ENCODE peak calls at places on chromosomes 1 and 21, in eight cellular contexts. One of them, this sample, is unnamed.

GRCh38 chr1:172708452-172708851 is 49.5 kb downstream of the FASLG start:
- DNase-seq in AG04450: no peak
- DNase-seq in right lobe of liver: no peak
- DNase-seq in adrenal gland: no peak
- DNase-seq in mesenchymal stem cell: no peak
- DNase-seq in tibial nerve: no peak
- DNase-seq in small intestine: no peak
- DNase-seq in CD8-positive, alpha-beta memory T cell: no peak
- DNase-seq in this sample: no peak

GRCh38 chr1:167977245-167977644 is 40.4 kb upstream of the MPC2 start:
- DNase-seq in small intestine: no peak
- DNase-seq in right lobe of liver: no peak
- DNase-seq in mesenchymal stem cell: no peak
- DNase-seq in CD8-positive, alpha-beta memory T cell: no peak
- DNase-seq in AG04450: no peak
- DNase-seq in adrenal gland: no peak
- DNase-seq in tibial nerve: no peak
- DNase-seq in this sample: no peak

GRCh38 chr21:29504751-29505321 is 206.1 kb downstream of the BACH1 start:
- DNase-seq in AG04450: peak; percentile 8
- DNase-seq in tibial nerve: no peak
- DNase-seq in mesenchymal stem cell: no peak
- DNase-seq in small intestine: no peak
- DNase-seq in adrenal gland: no peak
- DNase-seq in CD8-positive, alpha-beta memory T cell: no peak
- DNase-seq in right lobe of liver: no peak
- DNase-seq in this sample: no peak

GRCh38 chr1:192399161-192399560 is 82.4 kb downstream of the RGS21 start:
- DNase-seq in right lobe of liver: no peak
- DNase-seq in adrenal gland: no peak
- DNase-seq in CD8-positive, alpha-beta memory T cell: no peak
- DNase-seq in mesenchymal stem cell: no peak
- DNase-seq in tibial nerve: no peak
- DNase-seq in small intestine: peak; percentile 12
- DNase-seq in AG04450: no peak
- DNase-seq in this sample: no peak

GRCh38 chr1:20885121-20885520 is 98.0 kb upstream of the HP1BP3 start:
- DNase-seq in mesenchymal stem cell: peak; percentile 60
- DNase-seq in adrenal gland: no peak
- DNase-seq in AG04450: no peak
- DNase-seq in tibial nerve: no peak
- DNase-seq in small intestine: no peak
- DNase-seq in CD8-positive, alpha-beta memory T cell: no peak
- DNase-seq in right lobe of liver: peak; percentile 25
- DNase-seq in this sample: peak; percentile 6

GRCh38 chr1:59412705-59413326 is 115.9 kb downstream of the FGGY start:
- DNase-seq in tibial nerve: no peak
- DNase-seq in small intestine: no peak
- DNase-seq in adrenal gland: no peak
- DNase-seq in AG04450: no peak
- DNase-seq in right lobe of liver: no peak
- DNase-seq in CD8-positive, alpha-beta memory T cell: no peak
- DNase-seq in mesenchymal stem cell: no peak
- DNase-seq in this sample: no peak

GRCh38 chr1:205077934-205078311 is 6.3 kb downstream of the TMEM81 start:
- DNase-seq in AG04450: no peak
- DNase-seq in CD8-positive, alpha-beta memory T cell: no peak
- DNase-seq in small intestine: no peak
- DNase-seq in mesenchymal stem cell: no peak
- DNase-seq in adrenal gland: no peak
- DNase-seq in tibial nerve: no peak
- DNase-seq in right lobe of liver: no peak
- DNase-seq in this sample: no peak

GRCh38 chr1:26838474-26839338 is 12.2 kb downstream of the ZDHHC18 start:
- DNase-seq in AG04450: no peak
- DNase-seq in right lobe of liver: no peak
- DNase-seq in small intestine: no peak
- DNase-seq in tibial nerve: no peak
- DNase-seq in adrenal gland: peak; percentile 55
- DNase-seq in CD8-positive, alpha-beta memory T cell: peak; percentile 65
- DNase-seq in mesenchymal stem cell: peak; percentile 64
- DNase-seq in this sample: no peak

GRCh38 chr1:228445867-228446584 is 29.4 kb upstream of the TRIM17 start:
- DNase-seq in small intestine: no peak
- DNase-seq in CD8-positive, alpha-beta memory T cell: no peak
- DNase-seq in AG04450: no peak
- DNase-seq in mesenchymal stem cell: peak; percentile 90
- DNase-seq in adrenal gland: no peak
- DNase-seq in right lobe of liver: no peak
- DNase-seq in tibial nerve: peak; percentile 31
- DNase-seq in this sample: no peak

GRCh38 chr1:228440761-228441500 is 24.3 kb upstream of the TRIM17 start:
- DNase-seq in AG04450: no peak
- DNase-seq in right lobe of liver: no peak
- DNase-seq in adrenal gland: no peak
- DNase-seq in mesenchymal stem cell: no peak
- DNase-seq in tibial nerve: no peak
- DNase-seq in small intestine: no peak
- DNase-seq in CD8-positive, alpha-beta memory T cell: no peak
- DNase-seq in this sample: no peak

GRCh38 chr1:228446849-228447248 is 30.2 kb upstream of the TRIM17 start:
- DNase-seq in small intestine: no peak
- DNase-seq in mesenchymal stem cell: no peak
- DNase-seq in right lobe of liver: no peak
- DNase-seq in adrenal gland: no peak
- DNase-seq in CD8-positive, alpha-beta memory T cell: no peak
- DNase-seq in AG04450: no peak
- DNase-seq in tibial nerve: no peak
- DNase-seq in this sample: no peak

GRCh38 chr1:228445524-228445866 is 28.8 kb upstream of the TRIM17 start:
- DNase-seq in right lobe of liver: no peak
- DNase-seq in AG04450: no peak
- DNase-seq in mesenchymal stem cell: no peak
- DNase-seq in CD8-positive, alpha-beta memory T cell: no peak
- DNase-seq in adrenal gland: no peak
- DNase-seq in tibial nerve: no peak
- DNase-seq in small intestine: no peak
- DNase-seq in this sample: no peak

DNA sequence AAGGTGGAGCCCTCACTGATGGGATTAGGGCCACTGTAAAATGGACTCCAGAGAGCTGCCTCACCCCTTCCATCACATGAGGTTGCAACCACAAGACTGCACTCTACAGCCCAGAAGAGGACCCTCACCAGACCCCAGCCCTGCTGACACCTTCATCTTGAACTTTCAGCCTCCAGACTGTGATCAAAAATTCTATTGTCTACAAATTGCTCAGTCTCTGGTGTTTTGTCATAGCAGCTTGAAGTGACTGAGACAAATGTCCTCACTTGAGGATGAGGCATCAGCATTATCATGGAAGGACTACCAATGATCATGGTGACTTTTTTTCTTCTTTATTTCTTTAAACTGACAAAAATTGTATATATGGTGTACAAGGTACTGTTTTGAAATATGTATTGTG is 26.7 kb upstream of the TRIM17 start:
- DNase-seq in small intestine: no peak
- DNase-seq in CD8-positive, alpha-beta memory T cell: no peak
- DNase-seq in tibial nerve: no peak
- DNase-seq in AG04450: no peak
- DNase-seq in mesenchymal stem cell: no peak
- DNase-seq in adrenal gland: no peak
- DNase-seq in right lobe of liver: no peak
- DNase-seq in this sample: no peak
- H3K27me3 ChIP-seq in small intestine: peaks cover 14% of the 10 kb centered on the region
- H3K27me3 ChIP-seq in CD8-positive, alpha-beta memory T cell: peaks cover 29% of the 10 kb centered on the region
- H3K27me3 ChIP-seq in tibial nerve: peaks cover 96% of the 10 kb centered on the region
- H3K27me3 ChIP-seq in AG04450: peaks cover 28% of the 10 kb centered on the region
- H3K27me3 ChIP-seq in mesenchymal stem cell: peaks cover 69% of the 10 kb centered on the region
- H3K27me3 ChIP-seq in adrenal gland: peaks cover 15% of the 10 kb centered on the region
- H3K27me3 ChIP-seq in right lobe of liver: peaks cover 22% of the 10 kb centered on the region
- H3K27me3 ChIP-seq in this sample: peaks cover 33% of the 10 kb centered on the region

DNA sequence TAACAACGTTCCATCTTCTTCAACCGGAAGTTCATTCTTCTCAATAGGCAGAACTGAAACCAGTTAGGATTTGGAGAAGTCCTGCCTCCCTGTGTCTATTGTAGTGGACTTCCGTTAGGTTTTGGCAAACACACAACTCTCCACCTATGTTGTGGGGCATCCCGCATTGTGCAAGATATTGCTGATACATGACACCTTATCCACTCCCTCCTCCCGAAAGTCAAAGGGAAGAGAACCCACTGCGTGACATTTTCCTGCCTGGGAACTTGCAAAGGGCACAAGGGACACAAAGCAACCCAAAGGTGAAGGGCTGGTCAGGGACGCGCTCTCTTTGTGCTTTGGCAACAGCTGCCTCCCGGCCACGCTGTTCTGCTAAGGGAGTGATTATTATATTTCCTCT is 164.8 kb downstream of the TPR start:
- DNase-seq in small intestine: no peak
- DNase-seq in mesenchymal stem cell: no peak
- DNase-seq in adrenal gland: no peak
- DNase-seq in CD8-positive, alpha-beta memory T cell: no peak
- DNase-seq in AG04450: no peak
- DNase-seq in tibial nerve: no peak
- DNase-seq in right lobe of liver: no peak
- DNase-seq in this sample: no peak
- H3K27ac ChIP-seq in small intestine: no peak overlapping the region
- H3K27ac ChIP-seq in mesenchymal stem cell: no peak overlapping the region
- H3K27ac ChIP-seq in adrenal gland: no peak overlapping the region
- H3K27ac ChIP-seq in CD8-positive, alpha-beta memory T cell: no peak overlapping the region
- H3K27ac ChIP-seq in AG04450: no peak overlapping the region
- H3K27ac ChIP-seq in tibial nerve: no peak overlapping the region
- H3K27ac ChIP-seq in right lobe of liver: no peak overlapping the region
- H3K27ac ChIP-seq in this sample: no peak overlapping the region

DNA sequence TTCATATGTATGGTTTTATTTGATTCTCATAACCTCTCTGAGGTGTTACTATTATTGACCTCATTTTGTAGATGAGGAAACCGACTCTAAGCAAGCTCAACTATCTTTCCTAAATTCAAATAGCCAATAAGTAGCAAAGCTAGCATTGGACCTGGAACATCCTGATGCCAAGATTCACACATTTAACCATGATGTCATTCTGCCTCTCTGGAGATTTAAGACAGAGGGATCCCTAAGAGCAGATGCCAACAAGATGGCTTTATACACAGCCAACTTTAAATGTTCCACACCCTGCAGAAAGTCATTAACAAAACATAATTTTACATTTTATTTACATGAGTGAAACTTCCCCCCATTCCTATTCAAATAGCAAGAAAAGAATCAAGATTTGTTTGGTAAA is 7.4 kb upstream of the VAV3 start:
- DNase-seq in tibial nerve: no peak
- DNase-seq in AG04450: no peak
- DNase-seq in CD8-positive, alpha-beta memory T cell: no peak
- DNase-seq in adrenal gland: no peak
- DNase-seq in small intestine: no peak
- DNase-seq in right lobe of liver: no peak
- DNase-seq in mesenchymal stem cell: no peak
- DNase-seq in this sample: no peak
- H3K27me3 ChIP-seq in tibial nerve: no peaks in the 10 kb centered on the region
- H3K27me3 ChIP-seq in AG04450: no peaks in the 10 kb centered on the region
- H3K27me3 ChIP-seq in CD8-positive, alpha-beta memory T cell: no peaks in the 10 kb centered on the region
- H3K27me3 ChIP-seq in adrenal gland: no peaks in the 10 kb centered on the region
- H3K27me3 ChIP-seq in small intestine: no peaks in the 10 kb centered on the region
- H3K27me3 ChIP-seq in right lobe of liver: no peaks in the 10 kb centered on the region
- H3K27me3 ChIP-seq in mesenchymal stem cell: peaks cover 6% of the 10 kb centered on the region
- H3K27me3 ChIP-seq in this sample: peaks cover 24% of the 10 kb centered on the region

DNA sequence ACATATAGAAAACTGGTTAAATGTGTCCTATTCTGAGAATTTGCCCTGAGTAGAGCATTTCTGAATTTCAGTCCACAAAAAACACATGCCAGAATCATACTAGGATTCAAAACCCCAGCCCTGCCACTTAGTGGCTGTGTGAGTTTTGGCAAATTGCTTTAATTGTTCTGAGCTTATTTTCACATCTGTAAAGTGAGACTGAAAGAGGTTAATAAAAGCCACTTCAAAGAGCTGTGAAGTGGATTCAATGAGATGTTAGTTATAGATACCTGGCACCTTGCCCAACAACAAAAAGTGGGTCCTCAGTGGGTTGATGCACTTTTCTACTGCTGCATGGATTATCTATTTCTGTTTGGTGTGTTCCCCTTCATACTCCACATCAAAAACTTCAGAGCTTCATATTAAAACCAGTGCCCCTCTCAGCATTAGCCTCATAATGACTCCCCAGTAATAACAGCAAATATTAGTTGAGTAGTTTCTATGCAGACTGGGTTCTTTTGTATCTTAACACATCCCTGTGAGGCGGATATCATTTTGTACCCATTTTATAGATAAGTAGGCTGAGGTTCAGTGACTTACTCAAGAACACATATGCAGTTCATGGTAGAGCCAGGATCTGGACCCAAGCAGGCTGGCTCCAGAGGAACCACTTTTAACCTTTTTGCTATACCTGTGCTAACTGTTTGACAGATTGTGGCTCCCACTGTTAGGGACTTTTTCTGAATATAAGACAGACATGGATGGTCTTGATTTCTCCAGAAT is 14.2 kb upstream of the ADORA3 start:
- DNase-seq in adrenal gland: no peak
- DNase-seq in mesenchymal stem cell: no peak
- DNase-seq in AG04450: no peak
- DNase-seq in tibial nerve: no peak
- DNase-seq in small intestine: no peak
- DNase-seq in CD8-positive, alpha-beta memory T cell: no peak
- DNase-seq in right lobe of liver: no peak
- DNase-seq in this sample: no peak
- H3K27ac ChIP-seq in adrenal gland: no peak overlapping the region
- H3K27ac ChIP-seq in mesenchymal stem cell: no peak overlapping the region
- H3K27ac ChIP-seq in AG04450: no peak overlapping the region
- H3K27ac ChIP-seq in tibial nerve: no peak overlapping the region
- H3K27ac ChIP-seq in small intestine: no peak overlapping the region
- H3K27ac ChIP-seq in CD8-positive, alpha-beta memory T cell: no peak overlapping the region
- H3K27ac ChIP-seq in right lobe of liver: no peak overlapping the region
- H3K27ac ChIP-seq in this sample: no peak overlapping the region

DNA sequence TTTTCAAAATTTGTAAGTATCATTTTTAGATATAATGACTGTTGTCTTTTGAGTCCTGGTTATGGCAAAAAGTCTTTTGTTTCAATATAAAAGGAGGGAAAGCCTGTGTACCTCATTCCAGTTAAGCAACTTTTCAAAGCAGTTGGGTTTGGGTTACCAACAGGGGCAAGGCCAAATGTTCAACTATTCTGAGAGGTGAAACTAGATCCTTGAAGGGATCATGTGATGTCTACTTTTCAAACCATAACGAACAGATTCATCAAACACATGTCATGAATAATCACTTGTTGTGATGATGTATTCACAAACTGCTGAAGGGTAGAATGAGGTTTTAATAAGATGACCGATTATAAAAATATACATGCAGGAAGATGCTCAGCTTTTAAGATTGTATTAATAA is 171.3 kb downstream of the HHAT start:
- DNase-seq in adrenal gland: no peak
- DNase-seq in mesenchymal stem cell: no peak
- DNase-seq in tibial nerve: no peak
- DNase-seq in right lobe of liver: no peak
- DNase-seq in AG04450: no peak
- DNase-seq in small intestine: no peak
- DNase-seq in CD8-positive, alpha-beta memory T cell: no peak
- DNase-seq in this sample: no peak
- H3K27me3 ChIP-seq in adrenal gland: no peaks in the 10 kb centered on the region
- H3K27me3 ChIP-seq in mesenchymal stem cell: no peaks in the 10 kb centered on the region
- H3K27me3 ChIP-seq in tibial nerve: no peaks in the 10 kb centered on the region
- H3K27me3 ChIP-seq in right lobe of liver: no peaks in the 10 kb centered on the region
- H3K27me3 ChIP-seq in AG04450: no peaks in the 10 kb centered on the region
- H3K27me3 ChIP-seq in small intestine: no peaks in the 10 kb centered on the region
- H3K27me3 ChIP-seq in CD8-positive, alpha-beta memory T cell: no peaks in the 10 kb centered on the region
- H3K27me3 ChIP-seq in this sample: no peaks in the 10 kb centered on the region